ENCODE peak calls at places on chromosome 15, in eight cellular contexts. M is fibroblast of the aortic adventitia; U is activated CD4-positive, alpha-beta T cell treated with anti-CD3 and anti-CD28 coated beads for 48 hours; N is Kasumi-1; F is left lobe of liver; I is hypothalamus; E is endothelial cell; X is H4. Y is an unnamed sample.

GRCh38 chr15:77665530-77666295 is 33.0 kb upstream of the LINGO1 start:
- DNase-seq in M (no peak), U (no peak), N (no peak), F (no peak), I (no peak), E (no peak), X (no peak), Y (no peak)

GRCh38 chr15:69161878-69162213 is 1.4 kb downstream of the GLCE start:
- DNase-seq in M (no peak), U (no peak), N (no peak), F (no peak), I (no peak), E (no peak), X (no peak), Y (no peak)

GRCh38 chr15:65032823-65033537 is 3.5 kb upstream of the MTFMT start:
- DNase-seq in M (peak; percentile 56), U (peak; percentile 62), N (peak; percentile 68), F (peak; percentile 93), I (no peak), E (peak; percentile 77), X (peak; percentile 74), Y (peak; percentile 80)

GRCh38 chr15:67902579-67902979 is 62.7 kb upstream of the RNU6-1 start:
- DNase-seq in M (no peak), U (no peak), N (no peak), F (no peak), I (no peak), E (no peak), X (no peak), Y (no peak)

GRCh38 chr15:75606711-75607684 is 18.5 kb downstream of the SNUPN start:
- DNase-seq in M (no peak), U (no peak), N (peak; percentile 54), F (no peak), I (no peak), E (no peak), X (no peak), Y (no peak)

GRCh38 chr15:62472616-62473299 is 307.7 kb upstream of the C2CD4B start:
- DNase-seq in M (no peak), U (no peak), N (no peak), F (no peak), I (no peak), E (peak; percentile 19), X (peak; percentile 44), Y (no peak)

GRCh38 chr15:61327019-61327631 is 98.0 kb upstream of the RORA start:
- DNase-seq in M (no peak), U (no peak), N (no peak), F (peak; percentile 74), I (no peak), E (no peak), X (no peak), Y (no peak)

GRCh38 chr15:100005013-100005412 is 271.8 kb upstream of the LYSMD4 start:
- DNase-seq in M (no peak), U (no peak), N (no peak), F (no peak), I (no peak), E (no peak), X (no peak), Y (no peak)